ENCODE peak calls at places on chromosomes 11 and 22, in nine cellular contexts. W is fibroblast of the conjunctiva, T is fibroblast of mammary gland, I is HFF-Myc, Z is testis, E is HuH-7, L is head of caudate nucleus, J is left kidney, V is NCI-H2081. U is an unnamed sample.

GRCh38 chr22:40204331-40205116 is 26.8 kb downstream of the TNRC6B start:
- DNase-seq in E (no peak), W (peak; percentile 14), V (no peak), J (peak; percentile 52), L (no peak), I (no peak), Z (no peak), T (peak; percentile 80), U (no peak)

GRCh38 chr11:48164836-48165235 is 51.8 kb upstream of the OR4B1 start:
- DNase-seq in E (no peak), Z (no peak), J (no peak), V (no peak), T (no peak), L (no peak), W (no peak), I (no peak), U (no peak)

GRCh38 chr11:120800206-120800605 is 223.7 kb upstream of the TBCEL start:
- DNase-seq in V (no peak), I (no peak), Z (no peak), E (no peak), T (no peak), W (no peak), L (no peak), J (no peak), U (no peak)

GRCh38 chr22:49035818-49036457 is 791.7 kb downstream of the BRD1 start:
- DNase-seq in E (no peak), T (no peak), I (no peak), W (no peak), J (no peak), L (no peak), Z (no peak), V (no peak), U (no peak)

GRCh38 chr11:130979386-130979972 is 63.2 kb upstream of the SNX19 start:
- DNase-seq in V (no peak), J (peak; percentile 43), T (peak; percentile 73), W (peak; percentile 29), I (no peak), E (peak; percentile 2), L (no peak), Z (no peak), U (no peak)

GRCh38 chr11:19777032-19777341 is 64.3 kb downstream of the NAV2 start:
- DNase-seq in V (peak; percentile 23), T (no peak), I (no peak), W (no peak), Z (no peak), L (peak; percentile 37), J (no peak), E (peak; percentile 26), U (no peak)

GRCh38 chr22:27032121-27032761 is 374.9 kb downstream of the MIAT start:
- DNase-seq in L (peak; percentile 66), Z (peak; percentile 37), E (peak; percentile 14), J (peak; percentile 63), T (no peak), I (no peak), W (no peak), V (peak; percentile 18), U (peak; percentile 45)

GRCh38 chr11:15569626-15570025 is 454.9 kb downstream of the INSC start:
- DNase-seq in E (no peak), L (no peak), I (no peak), V (no peak), W (no peak), J (peak; percentile 15), Z (no peak), T (no peak), U (no peak)

GRCh38 chr11:120306519-120307242 is 18.4 kb upstream of the TLCD5 start:
- DNase-seq in W (peak; percentile 68), Z (no peak), J (no peak), L (no peak), E (no peak), T (peak; percentile 94), V (no peak), I (peak; percentile 66), U (no peak)

GRCh38 chr11:19714387-19715363 is 2.0 kb downstream of the NAV2 start:
- DNase-seq in W (peak; percentile 31), I (no peak), L (peak; percentile 63), E (no peak), T (peak; percentile 81), J (peak; percentile 78), Z (no peak), V (no peak), U (no peak)

GRCh38 chr11:47512701-47513100 is 40.2 kb downstream of the CELF1 start:
- DNase-seq in V (no peak), Z (no peak), I (no peak), W (no peak), E (no peak), T (no peak), J (no peak), L (no peak), U (no peak)

GRCh38 chr11:46353706-46354105 is 6.4 kb downstream of the DGKZ start:
- DNase-seq in V (no peak), T (peak; percentile 58), E (no peak), J (no peak), Z (no peak), W (no peak), I (no peak), L (peak; percentile 83), U (no peak)

GRCh38 chr22:23402275-23403151 is 177.6 kb downstream of the IGLL1 start:
- DNase-seq in V (peak; percentile 55), L (peak; percentile 64), E (peak; percentile 89), Z (peak; percentile 88), T (peak; percentile 40), J (peak; percentile 95), W (no peak), I (no peak), U (no peak)

GRCh38 chr22:30047364-30047738 is 32.9 kb upstream of the HORMAD2 start:
- DNase-seq in I (no peak), J (no peak), W (no peak), T (peak; percentile 18), V (no peak), Z (no peak), E (peak; percentile 52), L (no peak), U (no peak)

GRCh38 chr11:131924446-131925240 is 554.2 kb downstream of the NTM start:
- DNase-seq in I (peak; percentile 52), E (no peak), T (peak; percentile 22), Z (no peak), L (no peak), V (no peak), W (no peak), J (peak; percentile 75), U (no peak)

GRCh38 chr11:66617148-66617814 is 851 bp downstream of the RBM14 start:
- DNase-seq in L (no peak), V (peak; percentile 43), I (no peak), E (no peak), T (peak; percentile 49), J (no peak), Z (peak; percentile 81), W (no peak), U (no peak)

GRCh38 chr11:2882681-2883110 is 2.9 kb downstream of the CDKN1C start:
- DNase-seq in E (no peak), V (no peak), W (no peak), L (no peak), J (no peak), Z (no peak), I (no peak), T (no peak), U (no peak)

GRCh38 chr11:44983786-44984185 is 33.1 kb upstream of the TP53I11 start:
- DNase-seq in V (no peak), L (no peak), I (no peak), T (no peak), W (no peak), E (no peak), Z (no peak), J (no peak), U (no peak)

GRCh38 chr11:7571640-7572000 is 57.8 kb downstream of the PPFIBP2 start:
- DNase-seq in Z (peak; percentile 85), J (peak; percentile 94), W (peak; percentile 52), L (peak; percentile 83), I (no peak), V (peak; percentile 34), T (peak; percentile 70), E (peak; percentile 58), U (peak; percentile 33)

GRCh38 chr11:76655466-76656086 is 15.0 kb downstream of the LRRC32 start:
- DNase-seq in I (no peak), T (no peak), E (no peak), V (no peak), W (no peak), Z (no peak), L (no peak), J (no peak), U (no peak)

GRCh38 chr22:21044931-21045584 is 688 bp upstream of the LRRC74B start:
- DNase-seq in W (peak; percentile 46), Z (no peak), I (no peak), T (peak; percentile 89), L (peak; percentile 21), V (no peak), J (peak; percentile 60), E (no peak), U (no peak)

GRCh38 chr11:19474954-19475811 is 234.4 kb upstream of the E2F8 start:
- DNase-seq in V (peak; percentile 85), T (no peak), J (peak; percentile 31), Z (no peak), L (peak; percentile 64), I (no peak), W (no peak), E (no peak), U (peak; percentile 26)

GRCh38 chr11:57269580-57270021 is 32.6 kb upstream of the APLNR start:
- DNase-seq in L (no peak), E (no peak), Z (no peak), W (no peak), J (peak; percentile 44), T (no peak), I (no peak), V (no peak), U (no peak)

GRCh38 chr11:120807414-120808150 is 216.3 kb upstream of the TBCEL start:
- DNase-seq in J (peak; percentile 51), W (peak; percentile 39), V (no peak), E (no peak), T (peak; percentile 75), I (peak; percentile 46), L (no peak), Z (no peak), U (no peak)

GRCh38 chr11:102929966-102930365 is 25.6 kb downstream of the MMP13 start:
- DNase-seq in L (no peak), W (no peak), I (no peak), V (no peak), J (peak; percentile 88), Z (no peak), E (no peak), T (no peak), U (no peak)

GRCh38 chr11:16815047-16815767 is 76.8 kb downstream of the C11orf58 start:
- DNase-seq in T (peak; percentile 64), I (no peak), E (no peak), J (peak; percentile 29), V (peak; percentile 44), L (peak; percentile 58), W (no peak), Z (peak; percentile 51), U (peak; percentile 56)

GRCh38 chr22:33105501-33105911 is 47.3 kb upstream of the SYN3 start:
- DNase-seq in Z (no peak), V (no peak), E (no peak), J (peak; percentile 60), I (no peak), L (peak; percentile 86), W (no peak), T (peak; percentile 65), U (no peak)

GRCh38 chr11:66639066-66639813 is 737 bp downstream of the RBM4 start:
- DNase-seq in L (peak; percentile 55), Z (peak; percentile 58), V (no peak), E (no peak), I (no peak), J (peak; percentile 66), T (peak; percentile 43), W (no peak), U (no peak)

GRCh38 chr11:119340335-119341221 is at the start of gene C1QTNF5:
- DNase-seq in E (no peak), T (peak; percentile 67), L (peak; percentile 68), J (peak; percentile 84), V (no peak), Z (peak; percentile 80), I (no peak), W (no peak), U (peak; percentile 73)

GRCh38 chr22:46618667-46619066 is 1.5 kb upstream of the GRAMD4 start:
- DNase-seq in Z (no peak), J (no peak), L (no peak), V (no peak), T (no peak), W (no peak), I (no peak), E (no peak), U (no peak)

GRCh38 chr11:87359401-87359800 is 321.7 kb downstream of the TMEM135 start:
- DNase-seq in J (no peak), L (no peak), Z (no peak), W (no peak), I (no peak), E (no peak), V (peak; percentile 61), T (no peak), U (no peak)

U was measured in substantia nigra.